ENCODE peak calls at places on chromosomes 12 and 14, in seven cellular contexts. R is stimulated activated CD4-positive, alpha-beta T cell treated with anti-CD3 and anti-CD28 coated beads, Interleukin-4, amount 100 ng/mL, for 4 hours; D is AG04449; G is stimulated activated CD8-positive, alpha-beta memory T cell treated with anti-CD3 and anti-CD28 coated beads, Interleukin-7, amount 100 ng/mL, for 48 hours; M is GM06990; W is RWPE1; A is right atrium auricular region. P is an unnamed sample.

GRCh38 chr12:108525681-108526080 is 10.6 kb downstream of the FICD start:
- DNase-seq in R (no peak), D (no peak), G (no peak), M (no peak), W (no peak), A (no peak), P (peak)

GRCh38 chr12:104457746-104458644 is 1.2 kb downstream of the CHST11 start:
- DNase-seq in R (peak), D (no peak), G (no peak), M (peak), W (peak), A (no peak), P (no peak)

GRCh38 chr14:65251213-65251612 is 148.9 kb upstream of the MAX start:
- DNase-seq in R (no peak), D (peak), G (no peak), M (no peak), W (no peak), A (peak), P (peak)

GRCh38 chr12:39592295-39592694 is 27.3 kb downstream of the ABCD2 start:
- DNase-seq in R (no peak), D (no peak), G (no peak), M (no peak), W (no peak), A (no peak), P (no peak)

GRCh38 chr12:116266220-116266619 is 11.3 kb downstream of the MED13L start:
- DNase-seq in R (no peak), D (no peak), G (no peak), M (no peak), W (no peak), A (no peak), P (no peak)

GRCh38 chr14:26138764-26139445 is 458.9 kb downstream of the NOVA1 start:
- DNase-seq in R (no peak), D (no peak), G (no peak), M (no peak), W (no peak), A (no peak), P (no peak)

GRCh38 chr14:98185036-98185435 is 1087.0 kb downstream of the BCL11B start:
- DNase-seq in R (no peak), D (no peak), G (no peak), M (no peak), W (no peak), A (no peak), P (no peak)

GRCh38 chr12:69095765-69096477 is 143.4 kb upstream of the CPSF6 start:
- DNase-seq in R (no peak), D (no peak), G (no peak), M (no peak), W (no peak), A (no peak), P (no peak)

GRCh38 chr12:62210422-62210821 is 49.8 kb upstream of the USP15 start:
- DNase-seq in R (peak), D (no peak), G (no peak), M (no peak), W (peak), A (no peak), P (peak)

GRCh38 chr12:131124487-131125280 is 171.0 kb downstream of the ADGRD1 start:
- DNase-seq in R (no peak), D (no peak), G (no peak), M (no peak), W (no peak), A (no peak), P (no peak)

GRCh38 chr14:61475316-61475715 is 153.9 kb downstream of the PRKCH start:
- DNase-seq in R (no peak), D (no peak), G (no peak), M (no peak), W (peak), A (no peak), P (no peak)

GRCh38 chr12:55034218-55034617 is 14.4 kb downstream of the NEUROD4 start:
- DNase-seq in R (no peak), D (no peak), G (no peak), M (no peak), W (no peak), A (no peak), P (no peak)

GRCh38 chr14:68394719-68395117 is 398.1 kb downstream of the ZFP36L1 start:
- DNase-seq in R (no peak), D (no peak), G (no peak), M (no peak), W (no peak), A (no peak), P (no peak)

GRCh38 chr14:73610692-73611091 is 1.6 kb upstream of the ACOT6 start:
- DNase-seq in R (no peak), D (no peak), G (no peak), M (no peak), W (no peak), A (no peak), P (no peak)

GRCh38 chr14:75711796-75712211 is 50.8 kb downstream of the TTLL5 start:
- DNase-seq in R (no peak), D (peak), G (no peak), M (peak), W (peak), A (peak), P (peak)

P was measured in AG09309.